ENCODE peak calls at places on chromosome 2, in five cellular contexts. One of them, this sample, is unnamed.

GRCh38 chr2:119253114-119253702 is 29.6 kb downstream of the STEAP3 start:
- DNase-seq in body of pancreas: no peak
- DNase-seq in fibroblast of lung: peak; percentile 69
- DNase-seq in brain microvascular endothelial cell: no peak
- DNase-seq in IMR-90: peak; percentile 79
- DNase-seq in this sample: peak; percentile 67

GRCh38 chr2:204683384-204683783 is 138.1 kb downstream of the PARD3B start:
- DNase-seq in brain microvascular endothelial cell: no peak
- DNase-seq in fibroblast of lung: no peak
- DNase-seq in IMR-90: no peak
- DNase-seq in body of pancreas: no peak
- DNase-seq in this sample: no peak

GRCh38 chr2:16012029-16012596 is 71.8 kb downstream of the MYCN start:
- DNase-seq in IMR-90: no peak
- DNase-seq in fibroblast of lung: no peak
- DNase-seq in brain microvascular endothelial cell: no peak
- DNase-seq in body of pancreas: no peak
- DNase-seq in this sample: no peak

GRCh38 chr2:200378652-200379290 is 72.3 kb downstream of the SPATS2L start:
- DNase-seq in IMR-90: peak; percentile 84
- DNase-seq in fibroblast of lung: peak; percentile 86
- DNase-seq in body of pancreas: no peak
- DNase-seq in brain microvascular endothelial cell: no peak
- DNase-seq in this sample: peak; percentile 71

GRCh38 chr2:95277246-95277906 is 3.1 kb downstream of the PROM2 start:
- DNase-seq in brain microvascular endothelial cell: no peak
- DNase-seq in body of pancreas: peak; percentile 54
- DNase-seq in fibroblast of lung: no peak
- DNase-seq in IMR-90: no peak
- DNase-seq in this sample: no peak

GRCh38 chr2:240820014-240820606 is at the start of gene KIF1A:
- DNase-seq in brain microvascular endothelial cell: no peak
- DNase-seq in body of pancreas: peak; percentile 64
- DNase-seq in fibroblast of lung: no peak
- DNase-seq in IMR-90: no peak
- DNase-seq in this sample: no peak

GRCh38 chr2:132550285-132550684 is 119.7 kb downstream of the LYPD1 start:
- DNase-seq in body of pancreas: no peak
- DNase-seq in fibroblast of lung: peak; percentile 7
- DNase-seq in brain microvascular endothelial cell: no peak
- DNase-seq in IMR-90: no peak
- DNase-seq in this sample: no peak

GRCh38 chr2:86225581-86225980 is 26.3 kb downstream of the MRPL35 start:
- DNase-seq in IMR-90: no peak
- DNase-seq in fibroblast of lung: no peak
- DNase-seq in body of pancreas: no peak
- DNase-seq in brain microvascular endothelial cell: peak; percentile 12
- DNase-seq in this sample: no peak

GRCh38 chr2:3638456-3638810 is 19.6 kb upstream of the ALLC start:
- DNase-seq in brain microvascular endothelial cell: no peak
- DNase-seq in IMR-90: no peak
- DNase-seq in fibroblast of lung: no peak
- DNase-seq in body of pancreas: peak; percentile 5
- DNase-seq in this sample: no peak

GRCh38 chr2:26438926-26439325 is 37.2 kb downstream of the DRC1 start:
- DNase-seq in brain microvascular endothelial cell: no peak
- DNase-seq in body of pancreas: no peak
- DNase-seq in IMR-90: no peak
- DNase-seq in fibroblast of lung: peak; percentile 62
- DNase-seq in this sample: peak; percentile 40

GRCh38 chr2:74232426-74232825 is 34.0 kb downstream of the MTHFD2 start:
- DNase-seq in body of pancreas: no peak
- DNase-seq in fibroblast of lung: no peak
- DNase-seq in IMR-90: no peak
- DNase-seq in brain microvascular endothelial cell: no peak
- DNase-seq in this sample: no peak

DNA sequence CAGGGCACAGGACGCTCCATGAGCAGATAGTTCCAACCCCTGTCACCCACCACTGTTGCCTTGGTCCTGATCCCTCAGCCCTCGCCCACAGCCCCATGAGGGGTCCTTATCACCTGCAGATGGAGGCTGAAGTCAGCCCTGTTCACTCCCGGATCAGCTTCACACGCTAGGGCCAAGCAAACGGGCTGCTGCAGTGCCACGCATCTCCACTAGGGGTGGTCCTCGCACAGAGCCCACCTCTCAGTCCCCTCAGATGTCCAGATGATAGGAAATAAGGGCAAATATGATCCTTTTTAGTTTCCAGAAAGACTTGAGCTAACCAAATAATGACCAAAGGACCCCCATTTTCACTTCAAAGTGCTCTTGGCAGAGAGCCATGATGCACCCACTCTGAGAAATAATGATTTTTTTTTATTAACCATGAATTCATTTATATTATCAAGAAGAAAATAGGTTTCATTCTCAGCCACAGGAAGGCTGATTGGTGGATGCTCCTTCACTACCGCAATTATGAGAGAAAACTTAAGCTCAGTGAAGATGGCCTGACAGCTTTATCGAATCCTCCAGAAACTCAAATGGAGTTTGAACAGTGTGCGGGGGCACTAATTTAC is 71.9 kb upstream of the KLHL29 start:
- DNase-seq in IMR-90: no peak
- DNase-seq in brain microvascular endothelial cell: peak; percentile 16
- DNase-seq in fibroblast of lung: no peak
- DNase-seq in body of pancreas: no peak
- DNase-seq in this sample: no peak
- TF ChIP-seq CTCF in IMR-90: peak; percentile 45
- TF ChIP-seq CTCF in brain microvascular endothelial cell: peak; percentile 84
- TF ChIP-seq CTCF in fibroblast of lung: peak; percentile 89
- TF ChIP-seq CTCF in body of pancreas: no peak
- TF ChIP-seq CTCF in this sample: peak; percentile 57

GRCh38 chr2:45889053-45889452 is 237.6 kb downstream of the PRKCE start:
- DNase-seq in brain microvascular endothelial cell: no peak
- DNase-seq in body of pancreas: peak; percentile 43
- DNase-seq in IMR-90: peak; percentile 52
- DNase-seq in fibroblast of lung: peak; percentile 18
- DNase-seq in this sample: no peak

GRCh38 chr2:45890819-45891218 is 239.3 kb downstream of the PRKCE start:
- DNase-seq in IMR-90: no peak
- DNase-seq in body of pancreas: no peak
- DNase-seq in fibroblast of lung: no peak
- DNase-seq in brain microvascular endothelial cell: no peak
- DNase-seq in this sample: no peak

GRCh38 chr2:45888641-45889040 is 237.2 kb downstream of the PRKCE start:
- DNase-seq in brain microvascular endothelial cell: no peak
- DNase-seq in body of pancreas: no peak
- DNase-seq in IMR-90: no peak
- DNase-seq in fibroblast of lung: no peak
- DNase-seq in this sample: no peak

GRCh38 chr2:45890094-45890646 is 238.7 kb downstream of the PRKCE start:
- DNase-seq in brain microvascular endothelial cell: no peak
- DNase-seq in fibroblast of lung: no peak
- DNase-seq in body of pancreas: no peak
- DNase-seq in IMR-90: no peak
- DNase-seq in this sample: no peak

DNA sequence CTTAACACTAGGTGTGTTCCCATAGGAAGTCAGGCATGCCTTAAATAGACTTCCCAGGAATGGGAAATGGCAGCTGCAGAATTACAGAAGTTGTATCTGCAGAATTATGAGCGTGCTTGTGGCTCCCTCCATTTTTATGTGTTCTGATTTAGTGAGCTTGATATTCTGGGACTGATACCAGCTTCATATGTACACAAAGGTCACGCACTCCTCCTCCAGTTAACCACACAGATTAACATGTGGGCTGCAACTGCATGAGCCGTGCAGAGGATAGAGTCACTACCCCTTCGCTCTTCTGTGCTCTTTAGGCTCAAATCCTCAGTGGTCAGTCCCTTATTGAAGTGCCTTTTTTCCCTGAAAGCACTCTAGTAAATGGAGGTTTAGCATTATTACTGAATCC is 238.1 kb downstream of the PRKCE start:
- DNase-seq in IMR-90: no peak
- DNase-seq in body of pancreas: no peak
- DNase-seq in brain microvascular endothelial cell: no peak
- DNase-seq in fibroblast of lung: no peak
- DNase-seq in this sample: no peak
- H3K4me3 ChIP-seq in IMR-90: no peak overlapping the region
- H3K4me3 ChIP-seq in body of pancreas: no peak overlapping the region
- H3K4me3 ChIP-seq in brain microvascular endothelial cell: no peak overlapping the region
- H3K4me3 ChIP-seq in fibroblast of lung: no peak overlapping the region
- H3K4me3 ChIP-seq in this sample: no peak overlapping the region

DNA sequence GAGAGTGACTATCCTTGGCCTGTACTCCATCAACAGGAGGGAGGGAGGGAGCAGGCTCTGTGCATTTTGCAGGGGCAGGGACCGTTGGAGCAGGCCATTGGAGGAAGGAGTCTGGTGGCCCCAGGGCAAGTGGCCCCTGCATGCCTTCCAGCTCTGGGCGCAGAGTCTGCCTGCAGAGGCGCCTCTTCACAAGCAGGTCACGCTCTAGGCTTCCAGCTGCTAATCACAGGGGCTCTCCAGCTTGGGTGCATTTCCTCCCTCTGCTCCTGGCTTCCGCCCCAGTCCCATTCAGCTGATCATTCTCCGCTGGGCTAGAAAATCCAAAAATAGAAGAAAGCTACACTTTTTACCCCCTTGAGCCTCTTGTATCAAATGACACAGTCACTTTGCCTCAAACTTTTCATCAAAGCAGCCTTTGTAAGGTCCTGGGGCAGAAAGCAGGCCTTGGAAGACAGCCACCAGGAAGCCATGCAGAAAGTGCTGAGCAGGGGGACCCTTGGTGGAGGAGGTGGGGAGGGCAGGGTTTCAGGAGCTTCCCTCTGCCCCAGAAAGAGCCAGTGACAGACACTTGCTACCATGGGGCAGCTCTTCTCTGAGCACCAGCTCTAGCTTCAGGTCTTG is 11.3 kb downstream of the TMEM247 start:
- DNase-seq in IMR-90: peak; percentile 26
- DNase-seq in brain microvascular endothelial cell: no peak
- DNase-seq in fibroblast of lung: peak; percentile 27
- DNase-seq in body of pancreas: peak; percentile 18
- DNase-seq in this sample: peak; percentile 40
- TF ChIP-seq CTCF in IMR-90: no peak
- TF ChIP-seq CTCF in brain microvascular endothelial cell: no peak
- TF ChIP-seq CTCF in fibroblast of lung: no peak
- TF ChIP-seq CTCF in body of pancreas: no peak
- TF ChIP-seq CTCF in this sample: peak; percentile 23

DNA sequence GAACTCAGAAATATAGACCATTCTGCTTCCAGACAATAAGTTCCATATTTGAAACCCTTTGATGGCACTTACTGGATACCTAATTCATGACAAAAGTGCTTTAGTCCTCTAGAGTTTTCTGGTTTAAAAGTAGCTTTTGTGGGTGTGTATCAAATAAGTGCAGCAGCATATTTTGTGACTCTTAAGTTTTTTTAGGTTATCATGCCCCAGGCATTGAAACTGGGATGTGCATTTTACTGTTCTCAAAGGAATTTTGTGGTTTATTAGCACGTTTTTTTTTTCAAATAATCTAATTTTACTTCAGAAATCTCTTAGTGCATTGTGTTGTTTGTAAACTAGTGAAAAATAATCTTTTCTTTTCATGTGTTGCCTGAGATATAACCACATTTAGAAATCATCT is 1.5 kb downstream of the XRCC5 start:
- DNase-seq in IMR-90: no peak
- DNase-seq in body of pancreas: no peak
- DNase-seq in brain microvascular endothelial cell: no peak
- DNase-seq in fibroblast of lung: no peak
- DNase-seq in this sample: peak; percentile 11
- H3K4me3 ChIP-seq in IMR-90: peak overlapping the region; percentile 71
- H3K4me3 ChIP-seq in body of pancreas: no peak overlapping the region
- H3K4me3 ChIP-seq in brain microvascular endothelial cell: peak overlapping the region; percentile 98
- H3K4me3 ChIP-seq in fibroblast of lung: peak overlapping the region; percentile 96
- H3K4me3 ChIP-seq in this sample: peak overlapping the region; percentile 98

GRCh38 chr2:196718796-196719564 is 79.5 kb downstream of the CCDC150 start:
- DNase-seq in brain microvascular endothelial cell: peak; percentile 48
- DNase-seq in body of pancreas: peak; percentile 51
- DNase-seq in fibroblast of lung: peak; percentile 77
- DNase-seq in IMR-90: peak; percentile 75
- DNase-seq in this sample: peak; percentile 81
- TF ChIP-seq CTCF in brain microvascular endothelial cell: peak; percentile 45
- TF ChIP-seq CTCF in body of pancreas: no peak
- TF ChIP-seq CTCF in fibroblast of lung: peak; percentile 38
- TF ChIP-seq CTCF in IMR-90: peak; percentile 18
- TF ChIP-seq CTCF in this sample: peak; percentile 46

GRCh38 chr2:49028101-49028500 is 126.2 kb downstream of the FSHR start:
- DNase-seq in fibroblast of lung: no peak
- DNase-seq in body of pancreas: no peak
- DNase-seq in brain microvascular endothelial cell: no peak
- DNase-seq in IMR-90: no peak
- DNase-seq in this sample: no peak
- H3K4me3 ChIP-seq in fibroblast of lung: no peak overlapping the region
- H3K4me3 ChIP-seq in body of pancreas: no peak overlapping the region
- H3K4me3 ChIP-seq in brain microvascular endothelial cell: no peak overlapping the region
- H3K4me3 ChIP-seq in IMR-90: no peak overlapping the region
- H3K4me3 ChIP-seq in this sample: no peak overlapping the region

DNA sequence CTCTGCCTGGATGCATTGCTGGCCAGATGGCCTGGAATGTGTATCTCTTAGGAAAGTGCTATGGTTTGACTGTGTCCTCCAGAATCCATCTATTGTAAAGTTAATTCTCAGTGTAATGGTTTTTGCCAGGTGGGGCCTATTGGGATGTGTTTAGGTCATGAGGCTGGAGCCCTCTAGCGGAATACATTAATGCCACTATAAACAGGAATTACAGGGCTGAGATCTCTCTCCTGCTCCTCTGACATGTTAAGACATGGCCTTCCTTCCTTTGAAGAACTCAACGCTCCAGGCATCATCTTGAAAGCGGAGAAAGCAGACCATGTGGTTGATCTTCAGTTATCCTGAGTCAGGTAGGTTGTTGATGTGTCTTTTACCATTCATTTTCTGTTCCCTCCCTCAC is 276.4 kb downstream of the RPIA start:
- DNase-seq in IMR-90: no peak
- DNase-seq in fibroblast of lung: no peak
- DNase-seq in body of pancreas: no peak
- DNase-seq in brain microvascular endothelial cell: no peak
- DNase-seq in this sample: peak; percentile 3
- TF ChIP-seq CTCF in IMR-90: peak; percentile 15
- TF ChIP-seq CTCF in fibroblast of lung: no peak
- TF ChIP-seq CTCF in body of pancreas: no peak
- TF ChIP-seq CTCF in brain microvascular endothelial cell: no peak
- TF ChIP-seq CTCF in this sample: peak; percentile 25

DNA sequence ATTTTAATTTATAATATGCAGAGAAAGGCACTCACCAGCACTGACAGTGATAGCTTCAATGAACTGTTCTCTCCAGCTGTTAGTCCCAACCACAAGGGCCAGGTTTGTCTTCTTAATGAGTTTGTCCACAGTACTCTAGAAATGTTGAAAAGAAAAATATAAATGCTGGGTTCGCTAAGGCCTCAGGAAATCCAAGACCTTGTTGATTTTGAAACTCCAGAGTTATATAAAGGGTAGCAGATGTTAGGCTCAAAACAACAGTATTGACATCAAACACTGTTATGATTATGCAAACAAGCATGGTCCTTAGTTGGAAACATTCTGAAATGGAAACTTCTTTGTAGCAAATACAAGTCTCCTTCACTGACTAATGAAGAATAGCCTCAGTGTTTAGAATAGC is 291.2 kb downstream of the SLC8A1 start:
- DNase-seq in fibroblast of lung: no peak
- DNase-seq in brain microvascular endothelial cell: no peak
- DNase-seq in body of pancreas: no peak
- DNase-seq in IMR-90: peak; percentile 45
- DNase-seq in this sample: peak; percentile 59
- H3K4me3 ChIP-seq in fibroblast of lung: no peak overlapping the region
- H3K4me3 ChIP-seq in brain microvascular endothelial cell: no peak overlapping the region
- H3K4me3 ChIP-seq in body of pancreas: no peak overlapping the region
- H3K4me3 ChIP-seq in IMR-90: no peak overlapping the region
- H3K4me3 ChIP-seq in this sample: no peak overlapping the region

This sample was measured in AG10803.